ENCODE peak calls at places on chromosome 11, in seven cellular contexts. L is PC-3; A is cardiac muscle cell; U is psoas muscle; Z is CD8-positive, alpha-beta T cell; I is coronary artery; Q is AG04450. W is an unnamed sample.

GRCh38 chr11:108226036-108226435 is 3.2 kb downstream of the ATM start:
- DNase-seq in L (no peak), A (no peak), U (no peak), Z (no peak), I (no peak), Q (no peak), W (no peak)

GRCh38 chr11:9138612-9139579 is 47.5 kb upstream of the SCUBE2 start:
- DNase-seq in L (peak; percentile 97), A (no peak), U (no peak), Z (no peak), I (no peak), Q (peak; percentile 81), W (peak; percentile 92)

GRCh38 chr11:26688701-26689100 is 33.2 kb downstream of the SLC5A12 start:
- DNase-seq in L (no peak), A (no peak), U (no peak), Z (no peak), I (no peak), Q (no peak), W (peak; percentile 2)

GRCh38 chr11:17642370-17642769 is 77.0 kb upstream of the MYOD1 start:
- DNase-seq in L (no peak), A (no peak), U (no peak), Z (no peak), I (no peak), Q (no peak), W (no peak)

GRCh38 chr11:11856638-11857037 is 14.9 kb downstream of the USP47 start:
- DNase-seq in L (peak; percentile 36), A (no peak), U (no peak), Z (no peak), I (no peak), Q (no peak), W (no peak)

GRCh38 chr11:71372693-71373657 is 75.2 kb downstream of the DHCR7 start:
- DNase-seq in L (peak; percentile 61), A (peak; percentile 14), U (no peak), Z (no peak), I (no peak), Q (peak; percentile 1), W (no peak)

GRCh38 chr11:69462106-69463045 is 19.1 kb upstream of the LINC01488 start:
- DNase-seq in L (no peak), A (no peak), U (peak; percentile 44), Z (no peak), I (no peak), Q (no peak), W (no peak)

GRCh38 chr11:72680624-72681158 is 6.5 kb upstream of the PDE2A start:
- DNase-seq in L (no peak), A (no peak), U (no peak), Z (no peak), I (no peak), Q (no peak), W (no peak)

GRCh38 chr11:73469401-73469800 is 93.2 kb downstream of the RELT start:
- DNase-seq in L (no peak), A (no peak), U (no peak), Z (no peak), I (no peak), Q (no peak), W (no peak)

GRCh38 chr11:87179621-87180020 is 141.9 kb downstream of the TMEM135 start:
- DNase-seq in L (no peak), A (no peak), U (no peak), Z (no peak), I (no peak), Q (no peak), W (no peak)

GRCh38 chr11:124761301-124762021 is 629 bp downstream of the ESAM start:
- DNase-seq in L (no peak), A (no peak), U (no peak), Z (no peak), I (no peak), Q (no peak), W (no peak)

GRCh38 chr11:67406969-67407699 is 3.3 kb downstream of the TBC1D10C start:
- DNase-seq in L (no peak), A (no peak), U (no peak), Z (no peak), I (no peak), Q (no peak), W (no peak)

GRCh38 chr11:17015639-17016125 is 1.5 kb upstream of the PLEKHA7 start:
- DNase-seq in L (no peak), A (no peak), U (no peak), Z (no peak), I (no peak), Q (peak; percentile 8), W (no peak)

GRCh38 chr11:113014262-113014661 is 53.0 kb downstream of the NCAM1 start:
- DNase-seq in L (no peak), A (peak; percentile 39), U (no peak), Z (no peak), I (no peak), Q (no peak), W (no peak)

GRCh38 chr11:5938603-5938965 is 3.5 kb upstream of the OR56A3 start:
- DNase-seq in L (no peak), A (no peak), U (no peak), Z (no peak), I (no peak), Q (no peak), W (no peak)

GRCh38 chr11:57482782-57483569 is 22.6 kb downstream of the RTN4RL2 start:
- DNase-seq in L (peak; percentile 32), A (peak; percentile 74), U (peak; percentile 70), Z (peak; percentile 45), I (no peak), Q (no peak), W (no peak)

GRCh38 chr11:94473177-94473799 is 20.4 kb downstream of the MRE11 start:
- DNase-seq in L (no peak), A (no peak), U (no peak), Z (no peak), I (no peak), Q (no peak), W (no peak)

GRCh38 chr11:126305699-126306098 is 1.8 kb downstream of the DCPS start:
- DNase-seq in L (no peak), A (no peak), U (no peak), Z (no peak), I (no peak), Q (no peak), W (no peak)

GRCh38 chr11:62806611-62807121 is 1.4 kb upstream of the NXF1 start:
- DNase-seq in L (no peak), A (peak; percentile 58), U (peak; percentile 71), Z (no peak), I (no peak), Q (no peak), W (no peak)
- H3K27ac ChIP-seq in L (no peak overlapping the region), A (peak overlapping the region; percentile 93), U (peak overlapping the region; percentile 96), Z (no peak overlapping the region), I (peak overlapping the region; percentile 85), Q (peak overlapping the region; percentile 61), W (peak overlapping the region; percentile 75)

GRCh38 chr11:724733-725386 is 18.8 kb downstream of the EPS8L2 start:
- DNase-seq in L (no peak), A (no peak), U (no peak), Z (no peak), I (no peak), Q (no peak), W (no peak)

GRCh38 chr11:727281-727701 is 20.0 kb upstream of the TALDO1 start:
- DNase-seq in L (no peak), A (no peak), U (no peak), Z (no peak), I (peak; percentile 74), Q (no peak), W (no peak)

GRCh38 chr11:725624-726202 is 19.7 kb downstream of the EPS8L2 start:
- DNase-seq in L (no peak), A (no peak), U (no peak), Z (no peak), I (no peak), Q (no peak), W (no peak)

GRCh38 chr11:727859-728748 is 19.2 kb upstream of the TALDO1 start:
- DNase-seq in L (peak; percentile 96), A (peak; percentile 83), U (peak; percentile 92), Z (peak; percentile 74), I (peak; percentile 95), Q (no peak), W (peak; percentile 78)

DNA sequence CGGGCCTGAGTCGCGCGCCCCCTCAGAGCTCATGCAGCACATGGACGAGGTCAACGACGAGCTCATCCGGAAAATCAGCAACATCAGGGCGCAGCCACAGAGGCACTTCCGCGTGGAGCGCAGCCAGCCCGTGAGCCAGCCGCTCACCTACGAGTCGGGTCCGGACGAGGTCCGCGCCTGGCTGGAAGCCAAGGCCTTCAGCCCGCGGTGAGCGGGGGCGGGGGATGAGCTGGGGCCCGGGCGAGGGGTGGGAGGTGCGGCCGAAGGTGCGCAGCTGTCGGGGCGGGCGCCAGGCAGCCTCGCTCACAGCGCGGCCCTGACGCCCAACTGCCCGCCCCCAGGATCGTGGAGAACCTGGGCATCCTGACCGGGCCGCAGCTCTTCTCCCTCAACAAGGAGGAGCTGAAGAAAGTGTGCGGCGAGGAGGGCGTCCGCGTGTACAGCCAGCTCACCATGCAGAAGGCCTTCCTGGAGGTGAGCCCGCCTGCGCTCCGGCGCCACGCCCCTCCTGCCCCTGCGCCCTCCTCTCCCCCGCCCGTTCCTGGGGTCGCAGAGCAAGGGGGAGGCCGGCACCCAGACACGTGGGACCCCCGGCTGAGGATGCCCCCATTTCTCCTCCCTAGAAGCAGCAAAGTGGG is 20.4 kb downstream of the EPS8L2 start:
- DNase-seq in L (no peak), A (peak; percentile 62), U (peak; percentile 64), Z (peak; percentile 28), I (peak; percentile 77), Q (no peak), W (peak; percentile 43)
- H3K27ac ChIP-seq in L (no peak overlapping the region), A (no peak overlapping the region), U (no peak overlapping the region), Z (no peak overlapping the region), I (no peak overlapping the region), Q (no peak overlapping the region), W (peak overlapping the region; percentile 82)

GRCh38 chr11:64878494-64879225 is at the start of gene EHD1:
- DNase-seq in L (peak; percentile 100), A (peak; percentile 99), U (peak; percentile 99), Z (peak; percentile 100), I (peak; percentile 99), Q (peak; percentile 94), W (peak; percentile 82)
- H3K27ac ChIP-seq in L (peak within 1 kb of the TSS; percentile 52), A (peak within 1 kb of the TSS; percentile 86), U (peak within 1 kb of the TSS; percentile 97), Z (peak within 1 kb of the TSS; percentile 91), I (peak within 1 kb of the TSS; percentile 94), Q (peak within 1 kb of the TSS; percentile 65), W (peak within 1 kb of the TSS; percentile 69)

GRCh38 chr11:2267871-2268825 is 2.2 kb downstream of the ASCL2 start:
- DNase-seq in L (no peak), A (no peak), U (peak; percentile 26), Z (no peak), I (peak; percentile 68), Q (no peak), W (no peak)
- H3K27ac ChIP-seq in L (no peak overlapping the region), A (no peak overlapping the region), U (no peak overlapping the region), Z (no peak overlapping the region), I (no peak overlapping the region), Q (no peak overlapping the region), W (no peak overlapping the region)

GRCh38 chr11:46285173-46285572 is 7.7 kb downstream of the CREB3L1 start:
- DNase-seq in L (no peak), A (no peak), U (no peak), Z (no peak), I (no peak), Q (no peak), W (no peak)
- H3K27ac ChIP-seq in L (no peak overlapping the region), A (no peak overlapping the region), U (no peak overlapping the region), Z (no peak overlapping the region), I (no peak overlapping the region), Q (peak overlapping the region; percentile 42), W (no peak overlapping the region)

DNA sequence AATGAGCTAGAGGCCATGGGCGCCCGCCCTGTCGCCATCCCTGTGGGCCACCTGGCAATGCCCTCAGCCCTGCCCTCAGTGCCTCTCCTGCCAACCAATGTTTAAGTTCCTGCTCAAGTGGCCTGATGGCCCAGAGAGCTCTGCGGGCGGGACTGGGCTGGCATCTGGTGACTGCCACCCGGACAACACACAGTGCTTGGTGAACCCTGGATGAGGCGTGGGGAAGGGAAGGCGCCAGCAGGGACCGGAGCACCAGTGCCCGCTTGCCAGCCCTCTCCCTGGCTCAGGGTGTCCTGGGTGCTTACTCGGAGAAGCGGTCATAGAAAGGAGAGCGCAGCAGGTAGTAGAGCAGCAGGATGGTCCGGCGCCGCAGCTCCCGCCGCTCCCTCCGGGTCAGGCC is 4.2 kb downstream of the PEX16 start:
- DNase-seq in L (no peak), A (no peak), U (no peak), Z (no peak), I (no peak), Q (no peak), W (no peak)
- H3K27ac ChIP-seq in L (no peak overlapping the region), A (no peak overlapping the region), U (no peak overlapping the region), Z (no peak overlapping the region), I (no peak overlapping the region), Q (no peak overlapping the region), W (no peak overlapping the region)

W was measured in epithelial cell of prostate.